ENCODE peak calls at places on chromosomes 2 and 18, in seven cellular contexts. T, I, N, E, X, Y and C are unnamed samples.
A peak's percentile ranks its signal among the peaks of the same experiment; 100 is the strongest.

GRCh38 chr2:56011624-56012023 is 88.0 kb upstream of the EFEMP1 start:
- DNase-seq in T (no peak), I (no peak), N (no peak), E (no peak), X (no peak), Y (no peak), C (no peak)

GRCh38 chr18:63844254-63844653 is 43.3 kb upstream of the SERPINB2 start:
- DNase-seq in T (no peak), I (no peak), N (peak; percentile 31), E (no peak), X (no peak), Y (peak; percentile 4), C (no peak)

GRCh38 chr2:240960309-240960962 is 38.0 kb upstream of the SNED1 start:
- DNase-seq in T (peak; percentile 97), I (no peak), N (no peak), E (no peak), X (peak; percentile 93), Y (no peak), C (no peak)

GRCh38 chr18:23502516-23503037 is 734 bp upstream of the RMC1 start:
- DNase-seq in T (no peak), I (no peak), N (no peak), E (no peak), X (peak; percentile 34), Y (peak; percentile 30), C (no peak)

GRCh38 chr2:223797811-223798721 is 39.3 kb downstream of the AP1S3 start:
- DNase-seq in T (peak; percentile 59), I (peak; percentile 56), N (no peak), E (no peak), X (peak; percentile 48), Y (peak; percentile 17), C (no peak)

GRCh38 chr18:74498712-74499629 is 2.8 kb downstream of the CNDP2 start:
- DNase-seq in T (no peak), I (peak; percentile 56), N (no peak), E (no peak), X (no peak), Y (peak; percentile 78), C (no peak)

GRCh38 chr2:239193426-239193825 is 207.4 kb downstream of the HDAC4 start:
- DNase-seq in T (no peak), I (no peak), N (no peak), E (no peak), X (no peak), Y (no peak), C (no peak)

GRCh38 chr2:37080674-37081073 is 3.5 kb downstream of the HEATR5B start:
- DNase-seq in T (no peak), I (no peak), N (no peak), E (no peak), X (no peak), Y (no peak), C (no peak)

GRCh38 chr2:24644032-24644431 is 149.2 kb downstream of the PTRHD1 start:
- DNase-seq in T (no peak), I (no peak), N (no peak), E (no peak), X (no peak), Y (no peak), C (no peak)

GRCh38 chr2:2112416-2113131 is 218.5 kb downstream of the MYT1L start:
- DNase-seq in T (no peak), I (no peak), N (no peak), E (no peak), X (peak; percentile 95), Y (no peak), C (no peak)

GRCh38 chr2:232511336-232511863 is 8.8 kb upstream of the PRSS56 start:
- DNase-seq in T (no peak), I (no peak), N (no peak), E (no peak), X (peak; percentile 68), Y (no peak), C (no peak)

GRCh38 chr2:23513881-23514793 is 129.2 kb downstream of the KLHL29 start:
- DNase-seq in T (no peak), I (no peak), N (no peak), E (no peak), X (no peak), Y (no peak), C (no peak)

GRCh38 chr2:231013820-231014219 is 17.9 kb downstream of the SPATA3 start:
- DNase-seq in T (no peak), I (no peak), N (no peak), E (no peak), X (no peak), Y (no peak), C (no peak)

GRCh38 chr2:53036196-53036595 is 731.4 kb upstream of the CHAC2 start:
- DNase-seq in T (no peak), I (no peak), N (no peak), E (no peak), X (no peak), Y (no peak), C (no peak)

GRCh38 chr18:73791081-73791480 is 356.6 kb downstream of the FBXO15 start:
- DNase-seq in T (no peak), I (no peak), N (no peak), E (no peak), X (no peak), Y (no peak), C (no peak)

GRCh38 chr2:127626917-127627739 is 18.8 kb upstream of the GPR17 start:
- DNase-seq in T (no peak), I (no peak), N (no peak), E (no peak), X (no peak), Y (no peak), C (no peak)

GRCh38 chr2:191265311-191266170 is 20.3 kb downstream of the MYO1B start:
- DNase-seq in T (no peak), I (no peak), N (no peak), E (no peak), X (no peak), Y (no peak), C (no peak)

GRCh38 chr2:67782443-67782842 is 280.4 kb downstream of the C1D start:
- DNase-seq in T (no peak), I (no peak), N (no peak), E (no peak), X (no peak), Y (no peak), C (no peak)

GRCh38 chr2:210421916-210422315 is 54.6 kb downstream of the LANCL1 start:
- DNase-seq in T (peak; percentile 9), I (no peak), N (no peak), E (no peak), X (no peak), Y (no peak), C (no peak)

GRCh38 chr2:1746174-1747064 is 2.1 kb upstream of the PXDN start:
- DNase-seq in T (no peak), I (no peak), N (no peak), E (no peak), X (no peak), Y (no peak), C (no peak)

GRCh38 chr2:157468931-157469708 is 25.2 kb upstream of the CYTIP start:
- DNase-seq in T (no peak), I (peak; percentile 95), N (no peak), E (no peak), X (no peak), Y (no peak), C (no peak)

GRCh38 chr2:227310756-227311110 is 14.3 kb upstream of the MFF start:
- DNase-seq in T (peak; percentile 34), I (no peak), N (peak; percentile 28), E (no peak), X (no peak), Y (no peak), C (no peak)

GRCh38 chr2:127022817-127023216 is 84.1 kb downstream of the BIN1 start:
- DNase-seq in T (no peak), I (no peak), N (no peak), E (no peak), X (no peak), Y (peak; percentile 33), C (no peak)

GRCh38 chr2:240236217-240237111 is 96.0 kb upstream of the OTOS start:
- DNase-seq in T (no peak), I (no peak), N (no peak), E (no peak), X (peak; percentile 55), Y (no peak), C (no peak)

GRCh38 chr2:160354677-160355076 is 138.9 kb downstream of the RBMS1 start:
- DNase-seq in T (no peak), I (no peak), N (no peak), E (no peak), X (no peak), Y (no peak), C (no peak)
- H3K27ac ChIP-seq in T (no peak overlapping the region), I (no peak overlapping the region), N (no peak overlapping the region), E (no peak overlapping the region), X (no peak overlapping the region), Y (no peak overlapping the region), C (no peak overlapping the region)

GRCh38 chr18:490624-491023 is 9.9 kb downstream of the COLEC12 start:
- DNase-seq in T (no peak), I (no peak), N (no peak), E (no peak), X (no peak), Y (no peak), C (no peak)

GRCh38 chr18:487371-487770 is 13.1 kb downstream of the COLEC12 start:
- DNase-seq in T (peak; percentile 44), I (no peak), N (no peak), E (no peak), X (no peak), Y (no peak), C (no peak)

GRCh38 chr18:486929-487328 is 13.6 kb downstream of the COLEC12 start:
- DNase-seq in T (no peak), I (no peak), N (no peak), E (no peak), X (no peak), Y (no peak), C (no peak)

GRCh38 chr18:490024-490366 is 10.5 kb downstream of the COLEC12 start:
- DNase-seq in T (no peak), I (no peak), N (no peak), E (no peak), X (no peak), Y (no peak), C (no peak)

GRCh38 chr18:489244-490023 is 11.1 kb downstream of the COLEC12 start:
- DNase-seq in T (no peak), I (no peak), N (no peak), E (no peak), X (no peak), Y (no peak), C (no peak)
- TF ChIP-seq SIN3A in T (no peak), I (no peak), N (no peak), E (no peak), X (no peak), Y (no peak), C (no peak)

GRCh38 chr18:22453337-22453736 is 35.6 kb upstream of the CTAGE1 start:
- DNase-seq in T (no peak), I (no peak), N (no peak), E (no peak), X (no peak), Y (no peak), C (no peak)
- H3K27me3 ChIP-seq in T (peaks cover 14% of the 10 kb centered on the region), I (no peaks in the 10 kb centered on the region), N (no peaks in the 10 kb centered on the region), E (no peaks in the 10 kb centered on the region), X (peaks cover 46% of the 10 kb centered on the region), Y (no peaks in the 10 kb centered on the region), C (peaks cover 2% of the 10 kb centered on the region)

DNA sequence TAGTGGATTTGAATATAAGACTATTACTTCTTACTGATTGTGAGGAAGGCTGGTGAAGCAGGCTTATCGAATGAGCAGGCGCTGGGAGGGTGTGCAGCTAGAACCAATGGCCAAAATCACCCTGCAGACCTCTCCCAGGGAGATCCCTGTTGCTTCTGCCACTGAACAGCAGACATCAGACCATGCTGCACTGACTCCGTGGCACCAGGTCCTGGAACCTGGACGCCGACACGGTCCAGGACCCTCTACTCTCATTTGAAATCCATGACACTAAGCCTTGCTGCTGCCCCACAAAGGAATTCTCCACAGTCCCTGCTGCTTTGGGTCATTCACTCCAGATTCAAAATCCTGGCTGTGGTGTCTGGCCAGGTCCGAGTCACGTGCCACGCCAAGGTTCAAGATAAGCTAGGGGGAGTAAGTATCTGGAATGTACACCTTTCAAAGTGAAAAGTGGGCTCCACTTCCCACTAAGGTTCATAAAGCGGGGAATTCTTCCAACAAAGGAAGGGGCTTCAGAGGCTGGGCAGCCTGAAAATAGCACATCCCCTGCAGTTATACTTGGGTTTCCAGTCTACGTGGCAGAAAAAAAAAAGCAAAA is 9.0 kb upstream of the YWHAQ start:
- DNase-seq in T (no peak), I (no peak), N (no peak), E (no peak), X (no peak), Y (peak; percentile 30), C (no peak)
- H3K27ac ChIP-seq in T (no peak overlapping the region), I (no peak overlapping the region), N (no peak overlapping the region), E (no peak overlapping the region), X (no peak overlapping the region), Y (no peak overlapping the region), C (peak overlapping the region; percentile 86)